ENCODE peak calls at places on chromosome 14, in seven cellular contexts. X is neuronal stem cell, A is mesenchymal stem cell, I is mesendoderm, N is H1, Y is IMR-90, Q is trophoblast cell. D is an unnamed sample.

GRCh38 chr14:70394674-70395073 is 22.2 kb downstream of the SYNJ2BP start:
- DNase-seq in Q (peak; percentile 34), X (no peak), I (no peak), N (no peak), Y (no peak), A (no peak), D (no peak)

GRCh38 chr14:22558221-22558913 is 30.7 kb downstream of the DAD1 start:
- DNase-seq in X (no peak), Q (peak; percentile 37), Y (no peak), N (peak; percentile 84), I (peak; percentile 64), A (no peak), D (peak; percentile 74)

GRCh38 chr14:75806247-75806876 is 145.3 kb downstream of the TTLL5 start:
- DNase-seq in Y (no peak), I (no peak), N (no peak), Q (no peak), X (no peak), A (no peak), D (no peak)

GRCh38 chr14:56552615-56553014 is 27.0 kb upstream of the TMEM260 start:
- DNase-seq in N (no peak), I (peak; percentile 92), X (no peak), Y (no peak), A (no peak), Q (no peak), D (peak; percentile 51)

GRCh38 chr14:103534576-103535061 is 5.6 kb downstream of the TRMT61A start:
- DNase-seq in N (no peak), X (no peak), I (no peak), Q (no peak), A (no peak), Y (no peak), D (no peak)

GRCh38 chr14:23877538-23878180 is 75.9 kb upstream of the DHRS4 start:
- DNase-seq in N (no peak), A (no peak), X (no peak), Y (no peak), Q (peak; percentile 16), I (no peak), D (no peak)

GRCh38 chr14:101082036-101082435 is 178.5 kb upstream of the RTL1 start:
- DNase-seq in N (no peak), Y (no peak), Q (no peak), X (no peak), I (no peak), A (no peak), D (no peak)

GRCh38 chr14:94372021-94372605 is 16.3 kb downstream of the SERPINA1 start:
- DNase-seq in X (no peak), Y (no peak), N (peak; percentile 74), A (no peak), I (peak; percentile 58), Q (no peak), D (peak; percentile 64)

GRCh38 chr14:89276424-89276975 is 140.5 kb downstream of the FOXN3 start:
- DNase-seq in I (no peak), Y (peak; percentile 76), N (no peak), Q (peak; percentile 30), A (peak; percentile 59), X (no peak), D (no peak)

GRCh38 chr14:63435838-63436237 is 107.3 kb downstream of the PPP2R5E start:
- DNase-seq in I (no peak), Q (no peak), A (peak; percentile 85), X (no peak), Y (peak; percentile 92), N (no peak), D (no peak)

GRCh38 chr14:68677476-68677875 is 115.4 kb downstream of the ZFP36L1 start:
- DNase-seq in X (no peak), A (no peak), N (no peak), Q (peak; percentile 94), Y (no peak), I (no peak), D (no peak)

GRCh38 chr14:103057028-103057371 is 349 bp downstream of the CDC42BPB start:
- DNase-seq in X (no peak), N (no peak), A (peak; percentile 38), Q (peak; percentile 54), Y (no peak), I (peak; percentile 26), D (no peak)

GRCh38 chr14:51023964-51024363 is 70.9 kb downstream of the TRIM9 start:
- DNase-seq in A (no peak), Q (no peak), N (no peak), Y (no peak), I (no peak), X (no peak), D (no peak)

GRCh38 chr14:26887842-26888241 is 290.0 kb upstream of the NOVA1 start:
- DNase-seq in A (no peak), Q (no peak), N (no peak), I (no peak), Y (no peak), X (no peak), D (no peak)

GRCh38 chr14:93993382-93993781 is 3.7 kb upstream of the CCDC197 start:
- DNase-seq in N (no peak), A (no peak), X (no peak), I (no peak), Y (no peak), Q (no peak), D (no peak)

GRCh38 chr14:36339817-36340216 is 19.4 kb upstream of the MBIP start:
- DNase-seq in A (no peak), N (no peak), Q (no peak), X (no peak), I (no peak), Y (no peak), D (no peak)

GRCh38 chr14:58118097-58118496 is 33.9 kb downstream of the ARMH4 start:
- DNase-seq in X (no peak), A (no peak), N (no peak), Q (peak; percentile 25), Y (no peak), I (no peak), D (no peak)

GRCh38 chr14:67815573-67816235 is 686 bp downstream of the ZFYVE26 start:
- DNase-seq in I (peak; percentile 51), Y (peak; percentile 62), N (no peak), X (no peak), A (peak; percentile 78), Q (peak; percentile 20), D (no peak)

GRCh38 chr14:73238941-73239340 is 1.6 kb downstream of the PAPLN start:
- DNase-seq in Y (no peak), I (no peak), Q (no peak), X (no peak), N (no peak), A (no peak), D (no peak)

DNA sequence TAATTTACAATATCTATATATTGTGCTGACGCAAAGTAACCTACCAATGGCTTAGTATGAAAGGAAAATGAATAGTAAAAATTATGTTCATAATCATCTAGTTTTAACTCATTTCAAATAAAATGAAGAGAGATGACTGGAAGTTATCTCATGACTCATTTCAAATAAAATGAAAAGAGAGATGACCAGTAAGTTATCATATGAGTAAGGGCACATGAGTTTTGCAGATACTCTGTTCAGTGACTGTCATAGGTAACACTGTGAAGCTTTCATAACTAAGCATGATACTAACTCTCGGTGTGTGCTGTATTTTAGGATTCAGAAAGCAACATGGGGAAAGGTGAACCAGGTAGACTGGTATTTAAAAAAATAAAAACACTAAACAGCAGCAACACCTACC is 364.5 kb upstream of the DIO2 start:
- DNase-seq in Y (no peak), A (no peak), N (no peak), X (no peak), Q (no peak), I (no peak), D (no peak)
- H3K18ac ChIP-seq in Y (no peak overlapping the region), A (no peak overlapping the region), N (no peak overlapping the region), X (no peak overlapping the region), Q (no peak overlapping the region), I (no peak overlapping the region), D (no peak overlapping the region)

GRCh38 chr14:33950320-33951182 is at the start of gene EGLN3:
- DNase-seq in X (peak; percentile 86), N (peak; percentile 95), I (peak; percentile 97), Y (peak; percentile 44), Q (peak; percentile 88), A (peak; percentile 82), D (peak; percentile 96)
- H3K18ac ChIP-seq in X (peak within 1 kb of the TSS; percentile 95), N (peak within 1 kb of the TSS; percentile 63), I (peak within 1 kb of the TSS; percentile 86), Y (no peak within 1 kb of the TSS), Q (no peak within 1 kb of the TSS), A (no peak within 1 kb of the TSS), D (peak within 1 kb of the TSS; percentile 34)

DNA sequence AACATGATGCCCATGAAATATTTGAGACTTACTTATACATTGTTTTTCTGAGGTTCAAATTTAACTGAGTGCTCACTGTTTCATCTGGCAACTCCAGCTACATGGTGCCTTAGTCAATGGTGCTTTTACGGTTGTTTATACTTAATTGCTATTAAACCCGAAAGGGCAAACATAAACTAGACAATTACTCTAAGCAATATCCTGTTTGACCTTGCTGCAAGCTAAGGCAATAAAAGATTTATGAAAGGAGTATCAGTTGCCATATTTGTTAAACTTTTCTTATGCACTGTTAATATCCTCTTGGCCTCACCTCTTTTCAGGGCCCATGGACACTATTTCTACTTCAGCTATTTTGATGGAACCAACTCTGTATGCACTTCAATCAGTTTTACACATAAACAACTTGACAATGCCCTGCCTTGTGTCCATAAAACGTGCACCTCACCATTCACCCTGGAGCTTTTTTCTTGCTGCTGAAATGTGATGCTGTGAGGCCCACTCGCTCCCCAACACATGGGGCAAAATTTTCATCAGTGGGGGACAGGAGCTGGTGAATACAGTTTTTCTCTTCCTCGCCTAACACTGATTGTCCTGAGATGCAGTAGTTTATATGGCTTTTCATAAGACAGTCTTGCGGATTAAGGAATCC is 64.1 kb upstream of the HIF1A start:
- DNase-seq in A (no peak), Y (no peak), I (no peak), X (no peak), N (no peak), Q (no peak), D (no peak)
- H3K18ac ChIP-seq in A (peak overlapping the region; percentile 56), Y (no peak overlapping the region), I (no peak overlapping the region), X (no peak overlapping the region), N (no peak overlapping the region), Q (no peak overlapping the region), D (no peak overlapping the region)

GRCh38 chr14:20427231-20428009 is 8.5 kb downstream of the KLHL33 start:
- DNase-seq in I (peak; percentile 69), Y (peak; percentile 71), Q (peak; percentile 33), A (peak; percentile 76), N (no peak), X (no peak), D (no peak)

GRCh38 chr14:20419404-20419803 is 6.1 kb upstream of the TEP1 start:
- DNase-seq in N (no peak), Y (no peak), X (no peak), A (no peak), Q (no peak), I (no peak), D (no peak)

GRCh38 chr14:20421267-20421666 is 8.0 kb upstream of the TEP1 start:
- DNase-seq in N (no peak), A (no peak), Q (no peak), I (no peak), Y (no peak), X (no peak), D (no peak)

GRCh38 chr14:20418501-20418909 is 5.2 kb upstream of the TEP1 start:
- DNase-seq in Y (no peak), Q (no peak), X (no peak), A (no peak), I (no peak), N (no peak), D (no peak)

DNA sequence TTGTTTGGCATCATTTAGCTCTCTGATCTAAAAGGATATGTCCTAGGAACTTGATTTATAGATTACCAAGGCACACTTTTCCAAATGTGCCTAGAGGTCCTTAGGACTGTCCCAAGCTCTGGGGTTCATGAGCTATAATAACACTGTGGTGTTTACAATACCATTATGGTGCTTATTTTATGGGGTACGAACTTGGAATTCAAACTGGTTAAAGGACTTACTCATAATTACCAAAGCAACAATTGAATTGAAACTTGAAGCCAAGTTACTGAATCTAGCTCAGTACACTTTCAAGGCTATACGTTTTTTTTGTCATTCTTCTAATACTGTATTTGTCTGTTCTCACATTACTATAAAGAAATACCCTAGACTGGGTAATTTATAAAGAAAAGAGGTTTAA is 9.6 kb upstream of the TEP1 start:
- DNase-seq in N (no peak), Q (no peak), I (no peak), A (no peak), Y (no peak), X (no peak), D (no peak)
- H3K18ac ChIP-seq in N (no peak overlapping the region), Q (no peak overlapping the region), I (no peak overlapping the region), A (no peak overlapping the region), Y (no peak overlapping the region), X (no peak overlapping the region), D (no peak overlapping the region)